ENCODE peak calls at places on chromosome 16, in nine cellular contexts. One of them, this sample, is unnamed.

GRCh38 chr16:50209548-50210265 is 56.6 kb downstream of the TENT4B start:
- DNase-seq in activated CD8-positive, alpha-beta T cell treated with anti-CD3 and anti-CD28 coated beads for 36 hours: no peak
- DNase-seq in cardiac muscle cell: peak
- DNase-seq in OCI-LY7: peak
- DNase-seq in choroid plexus epithelial cell: no peak
- DNase-seq in upper lobe of right lung: no peak
- DNase-seq in Calu3: no peak
- DNase-seq in left lung: no peak
- DNase-seq in HCT116: no peak
- DNase-seq in this sample: no peak

GRCh38 chr16:11257131-11257938 is 1.3 kb upstream of the SOCS1 start:
- DNase-seq in activated CD8-positive, alpha-beta T cell treated with anti-CD3 and anti-CD28 coated beads for 36 hours: peak
- DNase-seq in cardiac muscle cell: peak
- DNase-seq in OCI-LY7: peak
- DNase-seq in choroid plexus epithelial cell: peak
- DNase-seq in upper lobe of right lung: peak
- DNase-seq in Calu3: peak
- DNase-seq in left lung: peak
- DNase-seq in HCT116: peak
- DNase-seq in this sample: peak

GRCh38 chr16:14388243-14388642 is 241.8 kb downstream of the PARN start:
- DNase-seq in activated CD8-positive, alpha-beta T cell treated with anti-CD3 and anti-CD28 coated beads for 36 hours: no peak
- DNase-seq in cardiac muscle cell: no peak
- DNase-seq in OCI-LY7: peak
- DNase-seq in choroid plexus epithelial cell: no peak
- DNase-seq in upper lobe of right lung: no peak
- DNase-seq in Calu3: no peak
- DNase-seq in left lung: no peak
- DNase-seq in HCT116: no peak
- DNase-seq in this sample: no peak

GRCh38 chr16:89613101-89613953 is at the start of gene DPEP1:
- DNase-seq in activated CD8-positive, alpha-beta T cell treated with anti-CD3 and anti-CD28 coated beads for 36 hours: no peak
- DNase-seq in cardiac muscle cell: no peak
- DNase-seq in OCI-LY7: no peak
- DNase-seq in choroid plexus epithelial cell: no peak
- DNase-seq in upper lobe of right lung: no peak
- DNase-seq in Calu3: no peak
- DNase-seq in left lung: no peak
- DNase-seq in HCT116: no peak
- DNase-seq in this sample: no peak

GRCh38 chr16:68642047-68642435 is 3.1 kb upstream of the CDH3 start:
- DNase-seq in activated CD8-positive, alpha-beta T cell treated with anti-CD3 and anti-CD28 coated beads for 36 hours: no peak
- DNase-seq in cardiac muscle cell: no peak
- DNase-seq in OCI-LY7: no peak
- DNase-seq in choroid plexus epithelial cell: no peak
- DNase-seq in upper lobe of right lung: no peak
- DNase-seq in Calu3: no peak
- DNase-seq in left lung: no peak
- DNase-seq in HCT116: no peak
- DNase-seq in this sample: no peak

GRCh38 chr16:31347445-31347844 is 7.5 kb upstream of the ITGAX start:
- DNase-seq in activated CD8-positive, alpha-beta T cell treated with anti-CD3 and anti-CD28 coated beads for 36 hours: no peak
- DNase-seq in cardiac muscle cell: no peak
- DNase-seq in OCI-LY7: no peak
- DNase-seq in choroid plexus epithelial cell: no peak
- DNase-seq in upper lobe of right lung: peak
- DNase-seq in Calu3: no peak
- DNase-seq in left lung: no peak
- DNase-seq in HCT116: no peak
- DNase-seq in this sample: no peak

GRCh38 chr16:84718-85452 is 6.9 kb downstream of the MPG start:
- DNase-seq in activated CD8-positive, alpha-beta T cell treated with anti-CD3 and anti-CD28 coated beads for 36 hours: peak
- DNase-seq in cardiac muscle cell: no peak
- DNase-seq in OCI-LY7: peak
- DNase-seq in choroid plexus epithelial cell: peak
- DNase-seq in upper lobe of right lung: peak
- DNase-seq in Calu3: peak
- DNase-seq in left lung: no peak
- DNase-seq in HCT116: no peak
- DNase-seq in this sample: peak

GRCh38 chr16:72908362-72908838 is 139.5 kb downstream of the ZFHX3 start:
- DNase-seq in activated CD8-positive, alpha-beta T cell treated with anti-CD3 and anti-CD28 coated beads for 36 hours: no peak
- DNase-seq in cardiac muscle cell: no peak
- DNase-seq in OCI-LY7: no peak
- DNase-seq in choroid plexus epithelial cell: no peak
- DNase-seq in upper lobe of right lung: no peak
- DNase-seq in Calu3: no peak
- DNase-seq in left lung: no peak
- DNase-seq in HCT116: no peak
- DNase-seq in this sample: no peak

GRCh38 chr16:79264237-79265104 is 336.1 kb downstream of the MAF start:
- DNase-seq in activated CD8-positive, alpha-beta T cell treated with anti-CD3 and anti-CD28 coated beads for 36 hours: no peak
- DNase-seq in cardiac muscle cell: no peak
- DNase-seq in OCI-LY7: no peak
- DNase-seq in choroid plexus epithelial cell: no peak
- DNase-seq in upper lobe of right lung: no peak
- DNase-seq in Calu3: no peak
- DNase-seq in left lung: no peak
- DNase-seq in HCT116: no peak
- DNase-seq in this sample: no peak

GRCh38 chr16:50467943-50468748 is 80.0 kb upstream of the NKD1 start:
- DNase-seq in activated CD8-positive, alpha-beta T cell treated with anti-CD3 and anti-CD28 coated beads for 36 hours: peak
- DNase-seq in cardiac muscle cell: peak
- DNase-seq in OCI-LY7: no peak
- DNase-seq in choroid plexus epithelial cell: no peak
- DNase-seq in upper lobe of right lung: peak
- DNase-seq in Calu3: peak
- DNase-seq in left lung: peak
- DNase-seq in HCT116: no peak
- DNase-seq in this sample: peak

GRCh38 chr16:57341062-57341440 is 17.5 kb upstream of the CCL22 start:
- DNase-seq in activated CD8-positive, alpha-beta T cell treated with anti-CD3 and anti-CD28 coated beads for 36 hours: no peak
- DNase-seq in cardiac muscle cell: no peak
- DNase-seq in OCI-LY7: no peak
- DNase-seq in choroid plexus epithelial cell: no peak
- DNase-seq in upper lobe of right lung: no peak
- DNase-seq in Calu3: no peak
- DNase-seq in left lung: no peak
- DNase-seq in HCT116: no peak
- DNase-seq in this sample: no peak

GRCh38 chr16:56871172-56871593 is 6.2 kb downstream of the SLC12A3 start:
- DNase-seq in activated CD8-positive, alpha-beta T cell treated with anti-CD3 and anti-CD28 coated beads for 36 hours: no peak
- DNase-seq in cardiac muscle cell: no peak
- DNase-seq in OCI-LY7: no peak
- DNase-seq in choroid plexus epithelial cell: peak
- DNase-seq in upper lobe of right lung: no peak
- DNase-seq in Calu3: peak
- DNase-seq in left lung: no peak
- DNase-seq in HCT116: no peak
- DNase-seq in this sample: peak

GRCh38 chr16:3282747-3283524 is at the start of gene ZNF263:
- DNase-seq in activated CD8-positive, alpha-beta T cell treated with anti-CD3 and anti-CD28 coated beads for 36 hours: peak
- DNase-seq in cardiac muscle cell: peak
- DNase-seq in OCI-LY7: peak
- DNase-seq in choroid plexus epithelial cell: peak
- DNase-seq in upper lobe of right lung: peak
- DNase-seq in Calu3: peak
- DNase-seq in left lung: peak
- DNase-seq in HCT116: peak
- DNase-seq in this sample: peak

GRCh38 chr16:1961651-1962067 is 2.3 kb downstream of the NDUFB10 start:
- DNase-seq in activated CD8-positive, alpha-beta T cell treated with anti-CD3 and anti-CD28 coated beads for 36 hours: peak
- DNase-seq in cardiac muscle cell: no peak
- DNase-seq in OCI-LY7: peak
- DNase-seq in choroid plexus epithelial cell: no peak
- DNase-seq in upper lobe of right lung: no peak
- DNase-seq in Calu3: no peak
- DNase-seq in left lung: no peak
- DNase-seq in HCT116: no peak
- DNase-seq in this sample: no peak

GRCh38 chr16:67345401-67345800 is 18.8 kb downstream of the LRRC36 start:
- DNase-seq in activated CD8-positive, alpha-beta T cell treated with anti-CD3 and anti-CD28 coated beads for 36 hours: no peak
- DNase-seq in cardiac muscle cell: no peak
- DNase-seq in OCI-LY7: no peak
- DNase-seq in choroid plexus epithelial cell: no peak
- DNase-seq in upper lobe of right lung: no peak
- DNase-seq in Calu3: no peak
- DNase-seq in left lung: no peak
- DNase-seq in HCT116: no peak
- DNase-seq in this sample: no peak

DNA sequence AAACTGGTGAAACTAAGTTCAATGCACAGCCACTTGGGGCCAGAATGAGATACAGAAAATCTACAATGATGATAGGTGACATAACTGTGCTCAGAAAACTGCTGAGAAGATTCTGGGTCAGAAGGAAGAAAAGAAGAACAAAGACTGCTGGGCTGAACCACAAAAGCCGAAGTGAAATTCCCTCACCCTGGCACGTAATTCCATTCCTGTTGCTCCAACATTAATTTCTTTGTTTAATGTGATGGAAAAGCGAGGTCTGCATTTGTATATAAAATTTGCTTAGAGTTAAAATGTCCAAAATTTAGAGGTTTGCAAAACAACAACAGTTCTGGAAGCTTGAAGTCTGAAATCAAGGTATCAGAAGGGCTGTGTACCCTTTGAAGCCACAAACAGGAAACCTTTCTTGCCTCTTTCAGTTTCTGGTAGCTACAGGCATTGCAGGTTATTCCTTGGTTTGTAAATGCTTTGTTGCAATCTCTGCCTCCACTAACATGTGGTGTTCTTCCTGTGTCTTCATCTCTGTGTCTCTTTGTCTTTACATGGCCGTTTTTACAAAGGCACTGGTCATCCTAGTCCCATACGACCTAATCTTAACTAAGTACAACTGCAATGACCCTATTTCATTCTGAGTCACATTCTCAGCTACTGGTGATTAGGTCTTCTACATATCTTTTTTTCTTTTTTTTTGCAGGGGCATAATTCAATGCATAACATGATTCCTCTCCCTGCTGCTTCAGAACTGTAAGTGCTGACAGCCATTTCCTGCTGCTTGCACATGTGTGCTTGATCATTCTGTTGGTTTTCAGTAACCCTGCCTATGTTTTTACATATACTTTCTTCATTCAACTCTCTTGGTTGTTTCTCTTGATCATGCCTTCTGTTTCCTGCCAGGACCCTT is 603.0 kb upstream of the CDH8 start:
- DNase-seq in activated CD8-positive, alpha-beta T cell treated with anti-CD3 and anti-CD28 coated beads for 36 hours: no peak
- DNase-seq in cardiac muscle cell: no peak
- DNase-seq in OCI-LY7: no peak
- DNase-seq in choroid plexus epithelial cell: no peak
- DNase-seq in upper lobe of right lung: no peak
- DNase-seq in Calu3: no peak
- DNase-seq in left lung: no peak
- DNase-seq in HCT116: no peak
- DNase-seq in this sample: peak
- TF ChIP-seq CTCF in activated CD8-positive, alpha-beta T cell treated with anti-CD3 and anti-CD28 coated beads for 36 hours: no peak
- TF ChIP-seq CTCF in cardiac muscle cell: no peak
- TF ChIP-seq CTCF in OCI-LY7: no peak
- TF ChIP-seq CTCF in choroid plexus epithelial cell: no peak
- TF ChIP-seq CTCF in upper lobe of right lung: no peak
- TF ChIP-seq CTCF in Calu3: no peak
- TF ChIP-seq CTCF in left lung: no peak
- TF ChIP-seq CTCF in HCT116: no peak
- TF ChIP-seq CTCF in this sample: peak

GRCh38 chr16:9219811-9220210 is 128.4 kb downstream of the HAPSTR1 start:
- DNase-seq in activated CD8-positive, alpha-beta T cell treated with anti-CD3 and anti-CD28 coated beads for 36 hours: no peak
- DNase-seq in cardiac muscle cell: no peak
- DNase-seq in OCI-LY7: no peak
- DNase-seq in choroid plexus epithelial cell: no peak
- DNase-seq in upper lobe of right lung: no peak
- DNase-seq in Calu3: no peak
- DNase-seq in left lung: no peak
- DNase-seq in HCT116: no peak
- DNase-seq in this sample: no peak

GRCh38 chr16:9226924-9227323 is 135.5 kb downstream of the HAPSTR1 start:
- DNase-seq in activated CD8-positive, alpha-beta T cell treated with anti-CD3 and anti-CD28 coated beads for 36 hours: no peak
- DNase-seq in cardiac muscle cell: no peak
- DNase-seq in OCI-LY7: no peak
- DNase-seq in choroid plexus epithelial cell: no peak
- DNase-seq in upper lobe of right lung: no peak
- DNase-seq in Calu3: no peak
- DNase-seq in left lung: no peak
- DNase-seq in HCT116: no peak
- DNase-seq in this sample: no peak

DNA sequence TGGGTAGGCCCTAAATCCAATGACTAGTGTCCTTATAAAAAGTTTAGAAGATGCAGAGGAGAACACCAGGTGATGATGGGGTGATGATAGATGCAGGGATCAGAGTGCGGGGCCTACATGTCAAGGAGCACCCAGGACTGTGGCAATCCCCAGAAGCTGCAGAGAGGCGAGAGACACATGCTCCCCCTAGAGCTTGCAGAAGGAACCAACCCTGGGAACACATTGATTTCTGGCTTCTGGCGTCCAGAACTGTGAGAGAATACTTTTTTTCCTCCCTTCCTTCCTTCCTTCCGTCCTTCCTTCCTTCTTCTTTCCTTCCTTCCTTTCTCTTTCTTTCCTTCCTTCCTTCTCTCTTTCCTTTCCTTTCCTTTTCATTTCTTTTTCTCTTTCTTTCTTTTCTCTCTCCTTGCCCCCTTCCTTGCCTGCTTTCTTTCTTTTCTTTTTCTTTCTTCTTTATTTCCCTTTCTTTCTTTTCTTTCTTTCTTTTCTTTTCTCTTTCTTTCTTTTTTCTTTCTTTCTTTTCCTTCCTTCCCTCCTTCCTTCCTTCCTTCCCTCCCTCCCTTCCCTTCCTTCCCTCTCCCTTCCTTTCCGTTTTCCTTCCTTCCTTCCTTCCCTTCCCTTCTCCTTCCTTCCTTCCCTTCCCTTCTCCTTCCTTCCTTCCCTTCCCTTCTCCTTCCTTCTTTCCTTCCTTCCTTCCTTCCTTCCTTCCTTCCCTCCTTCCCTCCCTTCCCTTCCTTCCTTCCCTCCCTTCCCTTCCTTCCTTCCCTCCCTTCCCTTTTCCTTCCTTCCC is 134.3 kb downstream of the HAPSTR1 start:
- DNase-seq in activated CD8-positive, alpha-beta T cell treated with anti-CD3 and anti-CD28 coated beads for 36 hours: peak
- DNase-seq in cardiac muscle cell: peak
- DNase-seq in OCI-LY7: peak
- DNase-seq in choroid plexus epithelial cell: no peak
- DNase-seq in upper lobe of right lung: no peak
- DNase-seq in Calu3: peak
- DNase-seq in left lung: no peak
- DNase-seq in HCT116: peak
- DNase-seq in this sample: peak
- TF ChIP-seq CTCF in activated CD8-positive, alpha-beta T cell treated with anti-CD3 and anti-CD28 coated beads for 36 hours: no peak
- TF ChIP-seq CTCF in cardiac muscle cell: no peak
- TF ChIP-seq CTCF in OCI-LY7: peak
- TF ChIP-seq CTCF in choroid plexus epithelial cell: peak
- TF ChIP-seq CTCF in upper lobe of right lung: peak
- TF ChIP-seq CTCF in Calu3: peak
- TF ChIP-seq CTCF in left lung: peak
- TF ChIP-seq CTCF in HCT116: peak
- TF ChIP-seq CTCF in this sample: peak

GRCh38 chr16:27268376-27269299 is at the start of gene NSMCE1:
- DNase-seq in activated CD8-positive, alpha-beta T cell treated with anti-CD3 and anti-CD28 coated beads for 36 hours: peak
- DNase-seq in cardiac muscle cell: peak
- DNase-seq in OCI-LY7: peak
- DNase-seq in choroid plexus epithelial cell: peak
- DNase-seq in upper lobe of right lung: peak
- DNase-seq in Calu3: peak
- DNase-seq in left lung: peak
- DNase-seq in HCT116: peak
- DNase-seq in this sample: peak
- TF ChIP-seq CTCF in activated CD8-positive, alpha-beta T cell treated with anti-CD3 and anti-CD28 coated beads for 36 hours: no peak
- TF ChIP-seq CTCF in cardiac muscle cell: no peak
- TF ChIP-seq CTCF in OCI-LY7: no peak
- TF ChIP-seq CTCF in choroid plexus epithelial cell: peak
- TF ChIP-seq CTCF in upper lobe of right lung: peak
- TF ChIP-seq CTCF in Calu3: peak
- TF ChIP-seq CTCF in left lung: peak
- TF ChIP-seq CTCF in HCT116: no peak
- TF ChIP-seq CTCF in this sample: peak

GRCh38 chr16:65305588-65305987 is 183.7 kb upstream of the CDH11 start:
- DNase-seq in activated CD8-positive, alpha-beta T cell treated with anti-CD3 and anti-CD28 coated beads for 36 hours: no peak
- DNase-seq in cardiac muscle cell: no peak
- DNase-seq in OCI-LY7: no peak
- DNase-seq in choroid plexus epithelial cell: no peak
- DNase-seq in upper lobe of right lung: no peak
- DNase-seq in Calu3: no peak
- DNase-seq in left lung: no peak
- DNase-seq in HCT116: no peak
- DNase-seq in this sample: no peak
- TF ChIP-seq CTCF in activated CD8-positive, alpha-beta T cell treated with anti-CD3 and anti-CD28 coated beads for 36 hours: no peak
- TF ChIP-seq CTCF in cardiac muscle cell: no peak
- TF ChIP-seq CTCF in OCI-LY7: no peak
- TF ChIP-seq CTCF in choroid plexus epithelial cell: no peak
- TF ChIP-seq CTCF in upper lobe of right lung: no peak
- TF ChIP-seq CTCF in Calu3: no peak
- TF ChIP-seq CTCF in left lung: no peak
- TF ChIP-seq CTCF in HCT116: no peak
- TF ChIP-seq CTCF in this sample: no peak

This sample was measured in GM13977.